ENCODE peak calls at places on chromosomes 12 and 14, in ten cellular contexts. A is WTC11; C is fibroblast of mammary gland; D is stimulated activated CD8-positive, alpha-beta memory T cell treated with anti-CD3 and anti-CD28 coated beads, Interleukin-15, amount 100 ng/mL, for 24 hours; E is stimulated activated CD4-positive, alpha-beta T cell treated with anti-CD3 and anti-CD28 coated beads, Interleukin-1b, Interleukin-23, amount 100 ng/mL, for 24 hours; O is PC-3; M is stimulated activated naive CD8-positive, alpha-beta T cell treated with anti-CD3 and anti-CD28 coated beads, Interleukin-15, Interleukin-2, amounts not matched to agents 100 U/mL and 50 U/mL, for 24 hours; H is cardiac septum; L is activated T-cell treated with anti-CD3 and anti-CD28 coated beads, Interleukin-2, amount 50 U/mL, for 72 hours; F is nucleus accumbens. U is an unnamed sample.

GRCh38 chr14:71705460-71705859 is 226.8 kb upstream of the RGS6 start:
- DNase-seq in A (no peak), C (no peak), D (no peak), E (no peak), O (no peak), M (no peak), H (no peak), L (no peak), F (no peak), U (no peak)

GRCh38 chr12:62679569-62679968 is 212.9 kb downstream of the MON2 start:
- DNase-seq in A (no peak), C (no peak), D (no peak), E (no peak), O (no peak), M (no peak), H (no peak), L (no peak), F (no peak), U (no peak)

GRCh38 chr12:51441583-51441982 is 17.0 kb downstream of the SLC4A8 start:
- DNase-seq in A (no peak), C (peak; percentile 90), D (no peak), E (no peak), O (no peak), M (no peak), H (no peak), L (no peak), F (peak; percentile 14), U (no peak)

GRCh38 chr14:61561144-61561543 is 134.2 kb upstream of the HIF1A start:
- DNase-seq in A (no peak), C (peak; percentile 76), D (no peak), E (no peak), O (peak; percentile 93), M (no peak), H (no peak), L (no peak), F (no peak), U (no peak)

GRCh38 chr12:93154096-93154728 is 223.5 kb upstream of the NUDT4 start:
- DNase-seq in A (no peak), C (no peak), D (no peak), E (no peak), O (no peak), M (no peak), H (no peak), L (no peak), F (no peak), U (no peak)

GRCh38 chr14:72613196-72613974 is 280.5 kb downstream of the DPF3 start:
- DNase-seq in A (no peak), C (peak; percentile 22), D (no peak), E (no peak), O (peak; percentile 37), M (no peak), H (peak; percentile 89), L (no peak), F (no peak), U (no peak)

GRCh38 chr12:114679942-114680341 is 4.0 kb downstream of the TBX3 start:
- DNase-seq in A (no peak), C (no peak), D (no peak), E (no peak), O (peak; percentile 34), M (no peak), H (no peak), L (no peak), F (no peak), U (no peak)

GRCh38 chr12:19038210-19038609 is 91.3 kb upstream of the PLEKHA5 start:
- DNase-seq in A (no peak), C (no peak), D (no peak), E (no peak), O (no peak), M (no peak), H (no peak), L (no peak), F (no peak), U (no peak)

GRCh38 chr14:71668186-71668912 is 263.9 kb upstream of the RGS6 start:
- DNase-seq in A (no peak), C (no peak), D (no peak), E (no peak), O (no peak), M (no peak), H (no peak), L (no peak), F (no peak), U (no peak)

GRCh38 chr12:65205886-65206285 is 36.5 kb downstream of the LEMD3 start:
- DNase-seq in A (no peak), C (no peak), D (no peak), E (no peak), O (no peak), M (no peak), H (no peak), L (no peak), F (no peak), U (no peak)

GRCh38 chr12:121787063-121787774 is 6.3 kb downstream of the RHOF start:
- DNase-seq in A (no peak), C (no peak), D (no peak), E (no peak), O (peak; percentile 57), M (peak; percentile 51), H (no peak), L (peak; percentile 54), F (no peak), U (no peak)

GRCh38 chr14:67520482-67520881 is 12.6 kb upstream of the PLEKHH1 start:
- DNase-seq in A (no peak), C (no peak), D (no peak), E (no peak), O (no peak), M (no peak), H (no peak), L (no peak), F (no peak), U (no peak)

GRCh38 chr12:85979641-85980040 is 105.5 kb downstream of the NTS start:
- DNase-seq in A (no peak), C (no peak), D (no peak), E (no peak), O (peak; percentile 48), M (no peak), H (no peak), L (no peak), F (no peak), U (no peak)

GRCh38 chr12:94795520-94795919 is 145.2 kb upstream of the TMCC3 start:
- DNase-seq in A (no peak), C (peak; percentile 67), D (no peak), E (no peak), O (peak; percentile 81), M (no peak), H (no peak), L (no peak), F (no peak), U (no peak)